ENCODE peak calls at places on chromosomes 12 and 14, in four cellular contexts. T is choroid plexus epithelial cell, B is foreskin keratinocyte, K is heart right ventricle. S is an unnamed sample.

GRCh38 chr12:48965447-48965846 is 6.1 kb downstream of the WNT10B start:
- DNase-seq in B (no peak), T (peak; percentile 47), K (no peak), S (no peak)

GRCh38 chr12:105920161-105920684 is 218.5 kb downstream of the NUAK1 start:
- DNase-seq in K (peak; percentile 50), B (peak; percentile 99), T (no peak), S (no peak)

GRCh38 chr14:100422556-100423420 is 99.6 kb downstream of the SLC25A47 start:
- DNase-seq in T (peak; percentile 78), K (no peak), B (no peak), S (no peak)

GRCh38 chr12:115337693-115338543 is 653.9 kb upstream of the TBX3 start:
- DNase-seq in T (peak; percentile 91), B (peak; percentile 92), K (peak; percentile 79), S (no peak)

GRCh38 chr14:22107734-22108133 is 434.1 kb upstream of the OR4E1 start:
- DNase-seq in K (no peak), B (no peak), T (no peak), S (no peak)

GRCh38 chr14:104968153-104968527 is 10.0 kb downstream of the AHNAK2 start:
- DNase-seq in K (peak; percentile 82), B (no peak), T (peak; percentile 76), S (no peak)

GRCh38 chr14:75059642-75060041 is 4.2 kb downstream of the ACYP1 start:
- DNase-seq in T (no peak), K (no peak), B (peak; percentile 32), S (no peak)

GRCh38 chr14:73058923-73059311 is 583 bp downstream of the RBM25 start:
- DNase-seq in K (peak; percentile 42), B (no peak), T (peak; percentile 35), S (no peak)

GRCh38 chr12:90908465-90908864 is 46.5 kb downstream of the CCER1 start:
- DNase-seq in B (peak; percentile 44), T (peak; percentile 83), K (no peak), S (no peak)

GRCh38 chr12:42534184-42534838 is 55.2 kb downstream of the PRICKLE1 start:
- DNase-seq in T (no peak), B (no peak), K (peak; percentile 19), S (no peak)

GRCh38 chr12:69534389-69534822 is 50.9 kb upstream of the CCT2 start:
- DNase-seq in T (peak; percentile 100), B (peak; percentile 97), K (peak; percentile 74), S (no peak)

GRCh38 chr14:68655961-68656360 is 136.9 kb downstream of the ZFP36L1 start:
- DNase-seq in B (no peak), K (no peak), T (no peak), S (no peak)

GRCh38 chr14:91369628-91370445 is 47.8 kb downstream of the CCDC88C start:
- DNase-seq in T (no peak), K (no peak), B (peak; percentile 55), S (no peak)

GRCh38 chr12:68455676-68456345 is 123.6 kb upstream of the MDM1 start:
- DNase-seq in K (no peak), B (no peak), T (peak; percentile 28), S (no peak)

GRCh38 chr12:48973992-48974673 is 2.6 kb upstream of the WNT10B start:
- DNase-seq in K (no peak), B (no peak), T (peak; percentile 73), S (peak; percentile 63)

GRCh38 chr14:63713058-63713457 is 14.8 kb downstream of the SGPP1 start:
- DNase-seq in K (no peak), T (no peak), B (no peak), S (no peak)

GRCh38 chr12:130202201-130202600 is 39.9 kb downstream of the FZD10 start:
- DNase-seq in T (no peak), B (no peak), K (no peak), S (no peak)

GRCh38 chr12:43914923-43915468 is 79.1 kb downstream of the TMEM117 start:
- DNase-seq in B (peak; percentile 17), T (peak; percentile 26), K (no peak), S (no peak)

GRCh38 chr12:124833693-124834122 is 30.0 kb downstream of the SCARB1 start:
- DNase-seq in B (no peak), K (no peak), T (peak; percentile 95), S (no peak)

GRCh38 chr12:104942075-104942474 is 16.0 kb downstream of the SLC41A2 start:
- DNase-seq in T (no peak), B (no peak), K (no peak), S (no peak)

GRCh38 chr12:8844665-8845064 is 22.2 kb downstream of the A2ML1 start:
- DNase-seq in B (no peak), T (peak; percentile 70), K (peak; percentile 81), S (no peak)

GRCh38 chr12:97977870-97978269 is 515.3 kb downstream of the RMST start:
- DNase-seq in K (no peak), B (no peak), T (no peak), S (no peak)

GRCh38 chr14:100140452-100141132 is 18.9 kb downstream of the DEGS2 start:
- DNase-seq in K (no peak), T (peak; percentile 38), B (no peak), S (peak; percentile 43)

GRCh38 chr12:68919581-68920239 is 13.3 kb downstream of the CPM start:
- DNase-seq in T (no peak), B (no peak), K (no peak), S (no peak)

GRCh38 chr12:45166056-45166455 is 49.8 kb upstream of the ANO6 start:
- DNase-seq in K (no peak), T (no peak), B (no peak), S (no peak)

GRCh38 chr14:102194856-102195255 is 55.2 kb downstream of the WDR20 start:
- DNase-seq in T (no peak), K (no peak), B (no peak), S (no peak)

GRCh38 chr14:74647061-74647833 is 35.2 kb upstream of the LTBP2 start:
- DNase-seq in T (no peak), K (no peak), B (no peak), S (no peak)

GRCh38 chr14:24392327-24393098 is 6.3 kb upstream of the NYNRIN start:
- DNase-seq in B (peak; percentile 84), T (peak; percentile 80), K (no peak), S (no peak)

GRCh38 chr14:57831981-57832380 is 33.9 kb downstream of the SLC35F4 start:
- DNase-seq in B (no peak), K (no peak), T (no peak), S (no peak)

GRCh38 chr12:60169904-60170303 is 574.1 kb downstream of the SLC16A7 start:
- DNase-seq in T (peak; percentile 52), K (no peak), B (no peak), S (no peak)
- TF ChIP-seq CTCF in T (no peak), K (no peak), B (no peak), S (no peak)

GRCh38 chr12:123149088-123149827 is 1.6 kb downstream of the PITPNM2 start:
- DNase-seq in K (no peak), T (no peak), B (no peak), S (no peak)
- TF ChIP-seq CTCF in K (no peak), T (no peak), B (no peak), S (no peak)

GRCh38 chr12:56117778-56118687 is at the start of gene ZC3H10:
- DNase-seq in K (peak; percentile 97), B (peak; percentile 98), T (peak; percentile 100), S (peak; percentile 92)
- TF ChIP-seq CTCF in K (peak; percentile 75), B (peak; percentile 88), T (peak; percentile 58), S (peak; percentile 54)

DNA sequence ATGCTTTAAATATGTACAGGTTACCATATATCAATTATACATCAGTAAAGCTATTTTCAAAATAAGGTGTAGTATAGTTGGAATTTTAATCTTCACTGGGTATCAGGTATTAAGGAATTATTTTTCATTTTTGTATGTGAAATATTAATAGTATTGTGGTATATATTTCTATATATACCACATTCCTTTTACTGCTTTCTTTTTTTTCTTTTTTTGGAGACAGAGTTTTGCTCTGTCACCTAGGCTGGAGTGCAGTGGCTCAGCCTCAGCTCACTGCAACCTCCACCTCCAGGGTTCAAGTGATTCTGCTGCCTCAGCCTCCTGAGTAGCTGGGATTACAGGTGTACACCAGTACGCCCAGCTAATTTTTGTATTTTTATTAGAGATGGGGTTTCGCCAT is 36.6 kb downstream of the BICDL1 start:
- DNase-seq in B (no peak), K (no peak), T (no peak), S (no peak)
- TF ChIP-seq CTCF in B (no peak), K (no peak), T (no peak), S (no peak)

GRCh38 chr12:87982208-87982607 is 47.0 kb downstream of the C12orf50 start:
- DNase-seq in T (peak; percentile 67), B (no peak), K (no peak), S (no peak)

GRCh38 chr12:87985069-87985675 is 44.0 kb downstream of the C12orf50 start:
- DNase-seq in K (no peak), T (no peak), B (no peak), S (no peak)

GRCh38 chr12:87975879-87976278 is 53.3 kb downstream of the C12orf50 start:
- DNase-seq in K (no peak), B (no peak), T (no peak), S (no peak)

GRCh38 chr12:87981495-87981894 is 47.7 kb downstream of the C12orf50 start:
- DNase-seq in B (no peak), T (peak; percentile 57), K (no peak), S (no peak)
- TF ChIP-seq CTCF in B (no peak), T (no peak), K (no peak), S (no peak)

GRCh38 chr14:93538411-93538810 is 107.7 kb downstream of the UNC79 start:
- DNase-seq in B (no peak), T (peak; percentile 2), K (no peak), S (no peak)

GRCh38 chr14:93533864-93534263 is 103.1 kb downstream of the UNC79 start:
- DNase-seq in B (no peak), T (no peak), K (no peak), S (no peak)

GRCh38 chr14:93540235-93540634 is 109.5 kb downstream of the UNC79 start:
- DNase-seq in K (no peak), T (no peak), B (no peak), S (no peak)

GRCh38 chr14:93537962-93538361 is 107.2 kb downstream of the UNC79 start:
- DNase-seq in T (no peak), B (no peak), K (no peak), S (no peak)

DNA sequence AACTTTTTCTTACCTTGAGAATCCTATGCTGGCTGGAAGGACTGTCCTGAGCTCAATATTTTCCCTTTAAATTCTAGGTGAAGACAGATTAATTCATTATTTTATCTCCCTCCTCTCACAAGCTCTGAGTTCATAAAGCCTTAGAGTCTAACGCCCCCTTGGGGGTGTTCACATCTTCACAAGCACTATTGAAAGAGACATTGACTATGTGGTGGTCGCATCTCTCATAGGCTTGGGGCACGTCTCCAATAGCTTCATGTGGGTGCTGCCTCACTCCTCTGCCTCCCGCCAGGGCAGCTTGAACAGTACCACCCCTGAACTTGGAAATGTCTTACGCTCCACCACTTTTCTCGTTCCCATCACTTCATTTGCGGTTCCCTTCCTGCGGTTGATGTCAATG is 106.2 kb downstream of the UNC79 start:
- DNase-seq in K (no peak), B (no peak), T (peak; percentile 14), S (no peak)
- TF ChIP-seq CTCF in K (no peak), B (peak; percentile 41), T (no peak), S (peak; percentile 42)

S was measured in progenitor cell of endocrine pancreas.